ENCODE peak calls at places on chromosomes 1 and 21, in six cellular contexts. One of them, this sample, is unnamed.

GRCh38 chr1:25927541-25928265 is 21.5 kb upstream of the STMN1 start:
- DNase-seq in lung microvascular endothelial cell: peak
- DNase-seq in anterior cingulate cortex: no peak
- DNase-seq in mucosa of gallbladder: no peak
- DNase-seq in DMS153: peak
- DNase-seq in NCI-H1436: peak
- DNase-seq in this sample: no peak

GRCh38 chr1:241605146-241605805 is 34.9 kb downstream of the CHML start:
- DNase-seq in NCI-H1436: no peak
- DNase-seq in anterior cingulate cortex: no peak
- DNase-seq in mucosa of gallbladder: no peak
- DNase-seq in lung microvascular endothelial cell: peak
- DNase-seq in DMS153: no peak
- DNase-seq in this sample: no peak

GRCh38 chr1:17274186-17275170 is 25.6 kb downstream of the PADI3 start:
- DNase-seq in mucosa of gallbladder: peak
- DNase-seq in NCI-H1436: no peak
- DNase-seq in DMS153: no peak
- DNase-seq in lung microvascular endothelial cell: peak
- DNase-seq in anterior cingulate cortex: no peak
- DNase-seq in this sample: peak

GRCh38 chr1:119737040-119737682 is 25.4 kb downstream of the PHGDH start:
- DNase-seq in anterior cingulate cortex: no peak
- DNase-seq in NCI-H1436: no peak
- DNase-seq in lung microvascular endothelial cell: no peak
- DNase-seq in DMS153: no peak
- DNase-seq in mucosa of gallbladder: peak
- DNase-seq in this sample: no peak

GRCh38 chr1:18644469-18645171 is 14.0 kb downstream of the PAX7 start:
- DNase-seq in NCI-H1436: no peak
- DNase-seq in lung microvascular endothelial cell: no peak
- DNase-seq in mucosa of gallbladder: no peak
- DNase-seq in DMS153: no peak
- DNase-seq in anterior cingulate cortex: no peak
- DNase-seq in this sample: no peak

GRCh38 chr1:40640314-40641076 is 25.0 kb downstream of the RIMS3 start:
- DNase-seq in anterior cingulate cortex: no peak
- DNase-seq in NCI-H1436: no peak
- DNase-seq in DMS153: no peak
- DNase-seq in lung microvascular endothelial cell: no peak
- DNase-seq in mucosa of gallbladder: no peak
- DNase-seq in this sample: no peak

GRCh38 chr1:198848206-198848605 is 209.4 kb downstream of the PTPRC start:
- DNase-seq in lung microvascular endothelial cell: no peak
- DNase-seq in NCI-H1436: no peak
- DNase-seq in mucosa of gallbladder: no peak
- DNase-seq in DMS153: no peak
- DNase-seq in anterior cingulate cortex: no peak
- DNase-seq in this sample: no peak

GRCh38 chr1:226638608-226639007 is 90.0 kb downstream of the STUM start:
- DNase-seq in mucosa of gallbladder: no peak
- DNase-seq in anterior cingulate cortex: no peak
- DNase-seq in lung microvascular endothelial cell: no peak
- DNase-seq in DMS153: no peak
- DNase-seq in NCI-H1436: no peak
- DNase-seq in this sample: no peak

GRCh38 chr1:178143730-178144343 is 49.9 kb downstream of the RASAL2 start:
- DNase-seq in DMS153: no peak
- DNase-seq in anterior cingulate cortex: no peak
- DNase-seq in lung microvascular endothelial cell: no peak
- DNase-seq in mucosa of gallbladder: no peak
- DNase-seq in NCI-H1436: no peak
- DNase-seq in this sample: no peak

GRCh38 chr1:118144777-118145176 is 40.3 kb downstream of the SPAG17 start:
- DNase-seq in anterior cingulate cortex: no peak
- DNase-seq in mucosa of gallbladder: no peak
- DNase-seq in DMS153: no peak
- DNase-seq in NCI-H1436: no peak
- DNase-seq in lung microvascular endothelial cell: peak
- DNase-seq in this sample: no peak

GRCh38 chr1:196178083-196178635 is 430.1 kb downstream of the KCNT2 start:
- DNase-seq in NCI-H1436: no peak
- DNase-seq in lung microvascular endothelial cell: no peak
- DNase-seq in mucosa of gallbladder: no peak
- DNase-seq in anterior cingulate cortex: no peak
- DNase-seq in DMS153: no peak
- DNase-seq in this sample: no peak

GRCh38 chr1:91876040-91876470 is 9.9 kb downstream of the TGFBR3 start:
- DNase-seq in mucosa of gallbladder: no peak
- DNase-seq in DMS153: no peak
- DNase-seq in lung microvascular endothelial cell: no peak
- DNase-seq in anterior cingulate cortex: no peak
- DNase-seq in NCI-H1436: no peak
- DNase-seq in this sample: no peak

GRCh38 chr1:50493710-50494109 is 70.5 kb upstream of the DMRTA2 start:
- DNase-seq in DMS153: peak
- DNase-seq in lung microvascular endothelial cell: no peak
- DNase-seq in NCI-H1436: no peak
- DNase-seq in anterior cingulate cortex: no peak
- DNase-seq in mucosa of gallbladder: no peak
- DNase-seq in this sample: no peak

GRCh38 chr1:191707288-191707687 is 451.0 kb upstream of the RGS18 start:
- DNase-seq in DMS153: no peak
- DNase-seq in anterior cingulate cortex: no peak
- DNase-seq in NCI-H1436: no peak
- DNase-seq in lung microvascular endothelial cell: no peak
- DNase-seq in mucosa of gallbladder: no peak
- DNase-seq in this sample: no peak

GRCh38 chr21:33789697-33790096 is 125.9 kb downstream of the ATP5PO start:
- DNase-seq in DMS153: no peak
- DNase-seq in mucosa of gallbladder: no peak
- DNase-seq in NCI-H1436: no peak
- DNase-seq in anterior cingulate cortex: no peak
- DNase-seq in lung microvascular endothelial cell: peak
- DNase-seq in this sample: no peak

GRCh38 chr1:90133133-90133532 is 138.2 kb downstream of the ZNF326 start:
- DNase-seq in DMS153: peak
- DNase-seq in NCI-H1436: peak
- DNase-seq in lung microvascular endothelial cell: peak
- DNase-seq in anterior cingulate cortex: no peak
- DNase-seq in mucosa of gallbladder: peak
- DNase-seq in this sample: no peak

GRCh38 chr1:193105821-193106177 is 585 bp upstream of the GLRX2 start:
- DNase-seq in DMS153: no peak
- DNase-seq in anterior cingulate cortex: no peak
- DNase-seq in mucosa of gallbladder: no peak
- DNase-seq in lung microvascular endothelial cell: no peak
- DNase-seq in NCI-H1436: no peak
- DNase-seq in this sample: no peak

GRCh38 chr1:36664564-36665287 is 182.0 kb upstream of the CSF3R start:
- DNase-seq in anterior cingulate cortex: peak
- DNase-seq in lung microvascular endothelial cell: no peak
- DNase-seq in DMS153: no peak
- DNase-seq in NCI-H1436: no peak
- DNase-seq in mucosa of gallbladder: no peak
- DNase-seq in this sample: no peak

GRCh38 chr1:172144445-172145060 is 275.9 kb upstream of the C1orf105 start:
- DNase-seq in mucosa of gallbladder: peak
- DNase-seq in DMS153: no peak
- DNase-seq in NCI-H1436: no peak
- DNase-seq in anterior cingulate cortex: no peak
- DNase-seq in lung microvascular endothelial cell: peak
- DNase-seq in this sample: no peak

GRCh38 chr1:13517193-13517812 is 3.5 kb upstream of the LRRC38 start:
- DNase-seq in lung microvascular endothelial cell: peak
- DNase-seq in mucosa of gallbladder: no peak
- DNase-seq in NCI-H1436: no peak
- DNase-seq in DMS153: no peak
- DNase-seq in anterior cingulate cortex: no peak
- DNase-seq in this sample: no peak

GRCh38 chr1:246565751-246566127 is 322 bp downstream of the TFB2M start:
- DNase-seq in mucosa of gallbladder: no peak
- DNase-seq in lung microvascular endothelial cell: no peak
- DNase-seq in DMS153: no peak
- DNase-seq in NCI-H1436: no peak
- DNase-seq in anterior cingulate cortex: peak
- DNase-seq in this sample: no peak

GRCh38 chr1:54365020-54365797 is 41.0 kb downstream of the SSBP3 start:
- DNase-seq in DMS153: no peak
- DNase-seq in NCI-H1436: no peak
- DNase-seq in anterior cingulate cortex: no peak
- DNase-seq in mucosa of gallbladder: peak
- DNase-seq in lung microvascular endothelial cell: no peak
- DNase-seq in this sample: no peak

GRCh38 chr21:45982758-45983731 is 1.5 kb downstream of the COL6A1 start:
- DNase-seq in NCI-H1436: no peak
- DNase-seq in lung microvascular endothelial cell: no peak
- DNase-seq in anterior cingulate cortex: no peak
- DNase-seq in mucosa of gallbladder: no peak
- DNase-seq in DMS153: no peak
- DNase-seq in this sample: no peak

GRCh38 chr1:89546082-89546889 is 21.7 kb downstream of the LRRC8B start:
- DNase-seq in NCI-H1436: no peak
- DNase-seq in mucosa of gallbladder: no peak
- DNase-seq in lung microvascular endothelial cell: no peak
- DNase-seq in anterior cingulate cortex: no peak
- DNase-seq in DMS153: no peak
- DNase-seq in this sample: no peak

GRCh38 chr1:23732363-23733224 is 10.7 kb upstream of the ELOA start:
- DNase-seq in lung microvascular endothelial cell: no peak
- DNase-seq in DMS153: no peak
- DNase-seq in mucosa of gallbladder: no peak
- DNase-seq in anterior cingulate cortex: no peak
- DNase-seq in NCI-H1436: no peak
- DNase-seq in this sample: no peak

GRCh38 chr1:36711480-36711879 is 228.8 kb upstream of the CSF3R start:
- DNase-seq in lung microvascular endothelial cell: no peak
- DNase-seq in DMS153: no peak
- DNase-seq in NCI-H1436: no peak
- DNase-seq in mucosa of gallbladder: no peak
- DNase-seq in anterior cingulate cortex: no peak
- DNase-seq in this sample: no peak

GRCh38 chr21:28675265-28676041 is 317.2 kb downstream of the LTN1 start:
- DNase-seq in lung microvascular endothelial cell: peak
- DNase-seq in anterior cingulate cortex: no peak
- DNase-seq in NCI-H1436: no peak
- DNase-seq in DMS153: no peak
- DNase-seq in mucosa of gallbladder: no peak
- DNase-seq in this sample: no peak

GRCh38 chr1:20187103-20187812 is 940 bp upstream of the PLA2G2C start:
- DNase-seq in NCI-H1436: no peak
- DNase-seq in anterior cingulate cortex: no peak
- DNase-seq in lung microvascular endothelial cell: no peak
- DNase-seq in DMS153: peak
- DNase-seq in mucosa of gallbladder: peak
- DNase-seq in this sample: no peak

GRCh38 chr21:34865922-34866271 is 183.2 kb downstream of the RUNX1 start:
- DNase-seq in DMS153: no peak
- DNase-seq in anterior cingulate cortex: no peak
- DNase-seq in mucosa of gallbladder: no peak
- DNase-seq in NCI-H1436: no peak
- DNase-seq in lung microvascular endothelial cell: no peak
- DNase-seq in this sample: no peak